ENCODE peak calls at places on chromosomes 6 and 20, in eight cellular contexts. T, W, N, E, O, K, Q and C are unnamed samples.

GRCh38 chr20:59194023-59194935 is 30.7 kb downstream of the ZNF831 start:
- DNase-seq in N (no peak), O (no peak), T (no peak), Q (no peak), W (no peak), K (no peak), E (no peak), C (no peak)

GRCh38 chr6:159193923-159194322 is 24.7 kb downstream of the FNDC1 start:
- DNase-seq in Q (no peak), K (no peak), W (no peak), N (peak; percentile 20), E (no peak), O (no peak), T (no peak), C (no peak)

GRCh38 chr20:58372836-58373235 is 16.2 kb upstream of the VAPB start:
- DNase-seq in Q (no peak), W (no peak), K (no peak), T (no peak), O (no peak), E (peak; percentile 89), N (no peak), C (no peak)

GRCh38 chr20:7980332-7981046 is 39.1 kb downstream of the TMX4 start:
- DNase-seq in O (peak; percentile 2), N (no peak), Q (no peak), K (peak; percentile 79), W (no peak), E (peak; percentile 51), T (no peak), C (no peak)

GRCh38 chr6:79546186-79546585 is 9.0 kb upstream of the LCA5 start:
- DNase-seq in E (no peak), T (no peak), N (no peak), Q (no peak), K (no peak), W (no peak), O (no peak), C (no peak)

GRCh38 chr20:60255866-60256265 is 297.6 kb downstream of the CDH26 start:
- DNase-seq in T (no peak), O (no peak), N (no peak), W (no peak), Q (no peak), K (no peak), E (no peak), C (no peak)

GRCh38 chr6:103105686-103106085 is 1712.2 kb downstream of the GRIK2 start:
- DNase-seq in T (no peak), N (no peak), Q (no peak), W (no peak), E (peak; percentile 32), K (no peak), O (no peak), C (no peak)

GRCh38 chr6:137954253-137954652 is 87.2 kb downstream of the TNFAIP3 start:
- DNase-seq in T (no peak), N (no peak), O (no peak), E (no peak), Q (no peak), W (no peak), K (no peak), C (no peak)

GRCh38 chr6:89145461-89145961 is 344 bp upstream of the PM20D2 start:
- DNase-seq in O (peak; percentile 54), N (no peak), Q (no peak), W (no peak), E (peak; percentile 11), K (no peak), T (no peak), C (no peak)

GRCh38 chr20:10490706-10491105 is 55.6 kb downstream of the SLX4IP start:
- DNase-seq in N (no peak), W (no peak), E (peak; percentile 60), T (no peak), O (no peak), K (no peak), Q (no peak), C (no peak)

GRCh38 chr20:34345426-34345757 is 17.7 kb upstream of the ITCH start:
- DNase-seq in Q (no peak), W (no peak), O (no peak), N (no peak), T (no peak), K (no peak), E (no peak), C (no peak)

GRCh38 chr20:34343458-34344255 is 19.4 kb upstream of the ITCH start:
- DNase-seq in W (peak; percentile 37), N (no peak), O (no peak), Q (no peak), T (no peak), K (no peak), E (no peak), C (no peak)

GRCh38 chr20:34350095-34350494 is 13.0 kb upstream of the ITCH start:
- DNase-seq in N (no peak), O (peak; percentile 6), W (no peak), E (no peak), Q (no peak), T (no peak), K (no peak), C (no peak)

GRCh38 chr20:34344256-34344637 is 18.8 kb upstream of the ITCH start:
- DNase-seq in O (no peak), N (no peak), K (no peak), Q (no peak), T (no peak), E (no peak), W (no peak), C (no peak)
- H3K4me1 ChIP-seq in O (no peaks in the 10 kb centered on the region), N (peaks cover 10% of the 10 kb centered on the region), K (peaks cover 61% of the 10 kb centered on the region), Q (no peaks in the 10 kb centered on the region), T (no peaks in the 10 kb centered on the region), E (peaks cover 10% of the 10 kb centered on the region), W (peaks cover 22% of the 10 kb centered on the region), C (no peaks in the 10 kb centered on the region)

DNA sequence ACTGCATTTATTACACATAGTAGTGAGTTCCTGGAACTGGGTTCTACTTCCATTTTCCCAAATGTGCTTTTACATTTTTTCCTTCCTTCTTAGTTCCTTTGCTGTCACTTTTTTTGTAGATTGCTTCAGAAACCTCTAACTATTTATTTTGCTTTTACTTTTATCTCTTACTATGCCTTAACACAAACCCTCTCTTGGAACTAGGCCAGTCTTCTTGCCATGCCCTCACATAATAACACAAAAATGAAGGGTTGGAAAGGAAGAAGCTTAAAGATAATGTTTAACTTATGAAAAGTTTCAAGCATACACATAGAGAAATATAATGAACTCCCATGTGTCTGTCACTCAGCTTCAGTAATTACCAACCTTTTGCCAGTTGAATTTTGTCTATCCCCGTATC is 27.1 kb downstream of the TOP1 start:
- DNase-seq in W (no peak), T (no peak), O (no peak), E (no peak), N (no peak), Q (no peak), K (no peak), C (no peak)
- H3K4me1 ChIP-seq in W (peaks cover 83% of the 10 kb centered on the region), T (peaks cover 42% of the 10 kb centered on the region), O (peaks cover 43% of the 10 kb centered on the region), E (peaks cover 39% of the 10 kb centered on the region), N (peaks cover 15% of the 10 kb centered on the region), Q (peaks cover 64% of the 10 kb centered on the region), K (peaks cover 58% of the 10 kb centered on the region), C (peaks cover 4% of the 10 kb centered on the region)

DNA sequence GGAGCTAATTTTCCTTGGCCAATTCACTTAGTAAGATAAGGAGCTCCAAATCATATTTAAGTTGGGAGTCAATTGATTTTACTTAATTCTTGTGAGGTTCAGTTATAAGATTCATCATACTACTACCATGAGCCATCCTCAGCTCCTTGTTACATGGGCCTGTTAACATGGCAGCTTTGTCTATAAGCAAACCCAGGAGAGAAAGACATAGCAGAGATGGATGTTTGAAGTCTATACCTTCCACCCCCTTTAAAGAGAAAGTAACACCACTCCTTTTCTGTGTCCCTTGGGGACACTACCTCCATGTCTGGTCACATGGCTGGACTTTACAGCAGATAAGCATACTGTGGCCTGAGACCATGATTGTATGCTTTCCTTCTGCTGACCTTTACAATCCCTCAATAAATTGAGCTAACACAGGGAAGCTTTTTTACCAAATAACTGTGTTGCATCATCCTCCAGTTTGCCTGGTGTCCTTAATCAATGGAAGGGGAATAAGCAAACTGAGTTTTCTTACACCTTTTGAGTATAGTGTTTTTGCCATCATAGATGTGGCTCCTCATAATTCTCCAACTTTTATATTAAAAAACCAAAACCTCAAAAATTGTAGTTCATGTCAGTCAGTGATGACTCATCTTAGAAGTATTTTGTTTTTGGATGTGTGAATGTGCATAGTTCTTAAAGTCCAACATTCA is 9.8 kb upstream of the ZNFX1 start:
- DNase-seq in N (no peak), E (no peak), O (no peak), Q (no peak), K (peak; percentile 61), W (no peak), T (no peak), C (no peak)
- H3K4me1 ChIP-seq in N (peaks cover 27% of the 10 kb centered on the region), E (peaks cover 33% of the 10 kb centered on the region), O (peaks cover 16% of the 10 kb centered on the region), Q (peaks cover 12% of the 10 kb centered on the region), K (peaks cover 60% of the 10 kb centered on the region), W (peaks cover 12% of the 10 kb centered on the region), T (peaks cover 20% of the 10 kb centered on the region), C (no peaks in the 10 kb centered on the region)

GRCh38 chr6:36980129-36980528 is 5.9 kb downstream of the MTCH1 start:
- DNase-seq in O (no peak), Q (no peak), T (no peak), W (no peak), N (no peak), E (no peak), K (no peak), C (no peak)
- H3K4me1 ChIP-seq in O (peaks cover 41% of the 10 kb centered on the region), Q (peaks cover 47% of the 10 kb centered on the region), T (peaks cover 46% of the 10 kb centered on the region), W (peaks cover 52% of the 10 kb centered on the region), N (peaks cover 8% of the 10 kb centered on the region), E (peaks cover 50% of the 10 kb centered on the region), K (peaks cover 21% of the 10 kb centered on the region), C (peaks cover 84% of the 10 kb centered on the region)

GRCh38 chr20:62220666-62221568 is 839 bp upstream of the HRH3 start:
- DNase-seq in N (no peak), T (no peak), Q (no peak), K (no peak), W (no peak), O (no peak), E (peak; percentile 73), C (no peak)
- H3K4me1 ChIP-seq in N (no peaks in the 10 kb centered on the region), T (peaks cover 18% of the 10 kb centered on the region), Q (peaks cover 9% of the 10 kb centered on the region), K (peaks cover 41% of the 10 kb centered on the region), W (peaks cover 15% of the 10 kb centered on the region), O (no peaks in the 10 kb centered on the region), E (peaks cover 12% of the 10 kb centered on the region), C (no peaks in the 10 kb centered on the region)

GRCh38 chr6:166437661-166438060 is 54.9 kb upstream of the MPC1 start:
- DNase-seq in T (peak; percentile 13), W (no peak), O (no peak), E (peak; percentile 60), Q (no peak), K (no peak), N (no peak), C (no peak)
- H3K4me1 ChIP-seq in T (no peaks in the 10 kb centered on the region), W (no peaks in the 10 kb centered on the region), O (peaks cover 23% of the 10 kb centered on the region), E (no peaks in the 10 kb centered on the region), Q (no peaks in the 10 kb centered on the region), K (no peaks in the 10 kb centered on the region), N (no peaks in the 10 kb centered on the region), C (no peaks in the 10 kb centered on the region)